ENCODE peak calls at places on chromosomes 12 and 14, in six cellular contexts. N, C, S, Z, G and V are unnamed samples.

GRCh38 chr14:95098984-95099599 is 58.2 kb downstream of the DICER1 start:
- DNase-seq in N (peak), Z (no peak), C (peak), G (no peak), S (peak), V (peak)

GRCh38 chr12:52827499-52828090 is 6.5 kb downstream of the KRT79 start:
- DNase-seq in G (no peak), Z (no peak), S (no peak), N (no peak), C (no peak), V (no peak)

GRCh38 chr12:131380961-131381705 is 329.8 kb upstream of the SFSWAP start:
- DNase-seq in N (no peak), C (no peak), G (no peak), Z (no peak), S (no peak), V (no peak)

GRCh38 chr14:87013583-87013982 is 979.4 kb downstream of the GALC start:
- DNase-seq in Z (no peak), C (no peak), G (no peak), N (no peak), S (no peak), V (no peak)

GRCh38 chr14:22047105-22047504 is 373.5 kb upstream of the OR4E1 start:
- DNase-seq in Z (no peak), G (peak), N (no peak), S (no peak), C (no peak), V (peak)

GRCh38 chr12:71840226-71840847 is 778 bp downstream of the TBC1D15 start:
- DNase-seq in S (no peak), C (no peak), N (no peak), Z (no peak), G (no peak), V (peak)

GRCh38 chr12:13661005-13661887 is 320.2 kb downstream of the GRIN2B start:
- DNase-seq in G (no peak), N (no peak), S (peak), C (peak), Z (no peak), V (no peak)

GRCh38 chr14:99757331-99758070 is 35.7 kb upstream of the EML1 start:
- DNase-seq in S (no peak), Z (no peak), N (no peak), G (no peak), C (no peak), V (no peak)

GRCh38 chr12:70994217-70994788 is 73.8 kb upstream of the PTPRR start:
- DNase-seq in S (no peak), Z (no peak), C (peak), G (no peak), N (no peak), V (no peak)

GRCh38 chr14:52455291-52456088 is 96.8 kb downstream of the TXNDC16 start:
- DNase-seq in N (no peak), S (no peak), Z (no peak), C (no peak), G (no peak), V (no peak)

GRCh38 chr14:100051543-100051942 is 13.7 kb upstream of the EVL start:
- DNase-seq in Z (no peak), S (no peak), C (no peak), N (no peak), G (no peak), V (no peak)

GRCh38 chr14:28571636-28572035 is 195.0 kb upstream of the FOXG1 start:
- DNase-seq in S (no peak), G (no peak), N (no peak), C (no peak), Z (no peak), V (no peak)

GRCh38 chr14:105146181-105146975 is 22.2 kb downstream of the JAG2 start:
- DNase-seq in Z (no peak), N (peak), G (no peak), C (no peak), S (no peak), V (no peak)

GRCh38 chr12:124094188-124094587 is 121.2 kb downstream of the ZNF664 start:
- DNase-seq in C (no peak), Z (no peak), N (no peak), S (no peak), G (no peak), V (no peak)

GRCh38 chr14:74018029-74018703 is 922 bp downstream of the ENTPD5 start:
- DNase-seq in S (no peak), C (no peak), N (no peak), G (no peak), Z (no peak), V (no peak)

GRCh38 chr12:19402743-19403400 is 36.4 kb upstream of the AEBP2 start:
- DNase-seq in N (peak), S (no peak), G (no peak), Z (no peak), C (peak), V (no peak)

GRCh38 chr12:107526555-107527180 is 158.9 kb upstream of the PWP1 start:
- DNase-seq in C (no peak), Z (no peak), G (no peak), N (no peak), S (no peak), V (no peak)

GRCh38 chr12:46556820-46557524 is 184.4 kb upstream of the SLC38A2 start:
- DNase-seq in S (no peak), G (no peak), C (no peak), N (no peak), Z (no peak), V (no peak)

GRCh38 chr12:49922349-49923034 is 18.8 kb upstream of the FAIM2 start:
- DNase-seq in Z (no peak), G (no peak), S (no peak), C (no peak), N (peak), V (no peak)

GRCh38 chr14:61927521-61927920 is 165.3 kb downstream of the SNAPC1 start:
- DNase-seq in G (no peak), Z (no peak), N (no peak), C (no peak), S (no peak), V (no peak)

GRCh38 chr12:66929121-66929520 is 250.2 kb upstream of the GRIP1 start:
- DNase-seq in Z (no peak), N (no peak), S (no peak), G (peak), C (no peak), V (no peak)

GRCh38 chr12:74337951-74338350 is 199.7 kb upstream of the ATXN7L3B start:
- DNase-seq in G (no peak), N (no peak), C (no peak), S (no peak), Z (no peak), V (no peak)

GRCh38 chr12:12086331-12086730 is 15.6 kb downstream of the BCL2L14 start:
- DNase-seq in S (no peak), C (peak), G (no peak), N (no peak), Z (no peak), V (no peak)

GRCh38 chr14:71321556-71322315 is 414.5 kb downstream of the PCNX1 start:
- DNase-seq in G (no peak), N (no peak), Z (no peak), C (peak), S (no peak), V (no peak)

DNA sequence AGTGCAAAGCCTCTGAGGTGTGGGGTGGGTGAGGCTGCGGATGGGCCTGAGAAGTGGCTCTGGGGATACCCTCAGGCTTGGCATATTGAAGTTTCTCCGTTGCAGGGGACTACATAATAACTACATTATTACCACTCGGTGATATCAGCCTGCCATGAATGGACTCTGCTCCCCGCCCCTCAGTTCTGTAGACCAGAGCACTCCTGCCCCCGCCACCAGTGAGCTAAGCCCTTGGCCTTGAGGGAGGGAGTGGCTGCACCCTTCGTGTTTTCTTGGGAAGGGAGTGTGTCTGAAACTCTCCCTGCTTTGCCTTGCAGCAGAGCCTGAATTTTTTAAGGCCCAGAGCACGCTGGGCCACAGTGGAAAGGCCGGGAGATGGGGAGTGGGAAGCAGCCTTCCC is 1.7 kb downstream of the ORAI1 start:
- DNase-seq in G (no peak), C (no peak), N (no peak), Z (no peak), S (peak), V (no peak)
- H3K4me3 ChIP-seq in G (peak), C (peak), N (peak), Z (peak), S (peak), V (peak)

GRCh38 chr12:31833541-31833840 is 104.7 kb upstream of the AMN1 start:
- DNase-seq in C (no peak), Z (no peak), S (no peak), G (no peak), N (no peak), V (no peak)

GRCh38 chr12:31832740-31833540 is 104.1 kb upstream of the AMN1 start:
- DNase-seq in Z (no peak), S (peak), N (no peak), C (no peak), G (peak), V (peak)

GRCh38 chr12:31837913-31838312 is 109.1 kb upstream of the AMN1 start:
- DNase-seq in N (no peak), Z (no peak), S (no peak), G (no peak), C (no peak), V (no peak)

GRCh38 chr12:31834158-31834557 is 105.3 kb upstream of the AMN1 start:
- DNase-seq in N (no peak), Z (no peak), S (no peak), G (no peak), C (no peak), V (no peak)

GRCh38 chr12:31835276-31835882 is 106.6 kb upstream of the AMN1 start:
- DNase-seq in N (no peak), G (no peak), C (no peak), Z (no peak), S (no peak), V (no peak)
- H3K4me3 ChIP-seq in N (no peak), G (no peak), C (no peak), Z (no peak), S (no peak), V (no peak)

DNA sequence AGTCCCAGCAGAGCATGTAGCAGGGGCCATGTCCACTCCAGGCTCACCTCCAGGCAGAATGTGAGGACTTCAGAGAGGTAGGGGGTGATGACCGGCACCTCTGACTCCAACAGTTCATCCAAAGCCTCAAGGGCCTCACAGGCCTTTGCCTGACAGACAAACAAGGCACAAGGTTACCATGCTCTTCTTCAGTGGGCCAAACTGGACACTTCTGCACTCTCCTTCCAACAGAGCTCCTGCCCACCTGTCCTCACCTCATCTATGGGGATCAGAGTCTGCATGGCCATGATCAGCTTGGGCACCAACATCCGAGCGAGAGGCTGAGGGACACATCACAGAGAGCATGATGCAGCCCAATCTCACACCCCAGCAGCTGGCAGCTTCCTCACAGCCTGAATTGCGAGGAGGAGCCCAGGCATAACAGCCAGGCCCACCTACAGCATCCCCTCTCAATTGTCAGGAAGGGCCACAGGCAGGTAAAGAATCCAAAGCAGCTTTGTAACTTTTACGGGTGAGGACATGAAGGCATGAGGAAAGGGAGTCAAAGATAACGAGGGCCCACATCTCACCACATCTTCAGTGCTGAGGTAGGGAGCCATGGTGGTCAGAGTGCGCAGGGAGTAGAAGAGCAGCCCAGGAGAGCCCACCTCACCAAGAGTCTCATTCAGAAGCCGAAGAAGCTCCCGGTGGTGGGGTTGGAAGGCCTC is 1.6 kb downstream of the IPO4 start:
- DNase-seq in Z (no peak), G (no peak), S (no peak), C (no peak), N (no peak), V (no peak)
- H3K4me3 ChIP-seq in Z (no peak), G (no peak), S (no peak), C (no peak), N (no peak), V (peak)

GRCh38 chr12:2246358-2246757 is 193.6 kb downstream of the CACNA1C start:
- DNase-seq in N (no peak), G (no peak), S (no peak), Z (no peak), C (no peak), V (no peak)

GRCh38 chr12:2250797-2251196 is 198.0 kb downstream of the CACNA1C start:
- DNase-seq in N (no peak), C (no peak), S (no peak), Z (no peak), G (no peak), V (no peak)

GRCh38 chr12:2247109-2247508 is 194.3 kb downstream of the CACNA1C start:
- DNase-seq in G (no peak), N (no peak), S (no peak), Z (no peak), C (no peak), V (no peak)

GRCh38 chr12:2248901-2249381 is 196.2 kb downstream of the CACNA1C start:
- DNase-seq in N (peak), S (peak), G (no peak), Z (no peak), C (no peak), V (no peak)

GRCh38 chr12:2248087-2248900 is 195.5 kb downstream of the CACNA1C start:
- DNase-seq in S (no peak), N (no peak), G (no peak), C (peak), Z (no peak), V (no peak)
- H3K4me3 ChIP-seq in S (no peak), N (no peak), G (no peak), C (no peak), Z (no peak), V (no peak)

GRCh38 chr12:111035578-111036301 is 115.4 kb upstream of the MYL2 start:
- DNase-seq in N (no peak), S (no peak), C (no peak), Z (no peak), G (no peak), V (no peak)

GRCh38 chr12:111033281-111034147 is 113.1 kb upstream of the MYL2 start:
- DNase-seq in N (no peak), S (no peak), C (no peak), G (no peak), Z (no peak), V (no peak)

GRCh38 chr12:111034148-111034910 is 114.0 kb upstream of the MYL2 start:
- DNase-seq in N (no peak), C (no peak), S (no peak), G (no peak), Z (no peak), V (no peak)

GRCh38 chr12:111037047-111037446 is 116.7 kb upstream of the MYL2 start:
- DNase-seq in S (no peak), G (no peak), Z (no peak), N (no peak), C (no peak), V (no peak)

GRCh38 chr12:111034911-111035577 is 114.7 kb upstream of the MYL2 start:
- DNase-seq in C (no peak), S (no peak), Z (no peak), G (no peak), N (no peak), V (no peak)
- H3K4me3 ChIP-seq in C (peak), S (no peak), Z (no peak), G (peak), N (peak), V (no peak)

GRCh38 chr14:34781242-34781641 is 66.8 kb upstream of the CFL2 start:
- DNase-seq in C (no peak), Z (no peak), S (no peak), G (no peak), N (no peak), V (no peak)

GRCh38 chr14:34780646-34781045 is 66.3 kb upstream of the CFL2 start:
- DNase-seq in N (no peak), C (no peak), Z (no peak), S (no peak), G (no peak), V (no peak)

GRCh38 chr14:34782031-34782430 is 67.6 kb upstream of the CFL2 start:
- DNase-seq in C (no peak), N (no peak), S (no peak), Z (no peak), G (no peak), V (no peak)

GRCh38 chr14:34785223-34786006 is 71.0 kb upstream of the CFL2 start:
- DNase-seq in N (no peak), G (no peak), S (no peak), Z (no peak), C (no peak), V (no peak)
- H3K4me3 ChIP-seq in N (no peak), G (no peak), S (no peak), Z (no peak), C (no peak), V (no peak)

DNA sequence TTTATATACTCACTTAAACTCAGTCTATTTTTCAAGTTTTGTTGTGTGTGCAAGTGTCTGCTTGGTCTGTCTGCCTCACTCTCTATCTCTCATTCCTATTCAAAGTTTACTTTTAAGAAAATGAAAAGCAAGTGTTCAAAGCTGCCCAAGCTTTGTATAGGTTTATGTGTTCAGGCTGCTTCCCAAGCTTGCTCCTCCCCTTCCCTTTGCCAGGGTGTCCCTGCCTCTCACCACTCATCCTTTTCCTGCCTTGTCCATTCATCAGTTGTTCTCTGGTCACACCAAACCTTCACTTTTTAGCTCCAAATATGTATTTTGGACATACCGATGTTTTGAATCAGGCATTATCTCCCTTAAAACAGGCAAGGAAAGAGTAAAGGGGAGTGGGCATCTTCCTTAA is 41.3 kb downstream of the STK38L start:
- DNase-seq in N (no peak), G (no peak), S (no peak), Z (no peak), C (no peak), V (no peak)
- H3K4me3 ChIP-seq in N (no peak), G (no peak), S (no peak), Z (no peak), C (no peak), V (no peak)

GRCh38 chr12:90338365-90338764 is 616.6 kb downstream of the CCER1 start:
- DNase-seq in C (no peak), G (no peak), N (no peak), S (no peak), Z (no peak), V (no peak)
- H3K4me3 ChIP-seq in C (no peak), G (no peak), N (no peak), S (no peak), Z (no peak), V (no peak)

DNA sequence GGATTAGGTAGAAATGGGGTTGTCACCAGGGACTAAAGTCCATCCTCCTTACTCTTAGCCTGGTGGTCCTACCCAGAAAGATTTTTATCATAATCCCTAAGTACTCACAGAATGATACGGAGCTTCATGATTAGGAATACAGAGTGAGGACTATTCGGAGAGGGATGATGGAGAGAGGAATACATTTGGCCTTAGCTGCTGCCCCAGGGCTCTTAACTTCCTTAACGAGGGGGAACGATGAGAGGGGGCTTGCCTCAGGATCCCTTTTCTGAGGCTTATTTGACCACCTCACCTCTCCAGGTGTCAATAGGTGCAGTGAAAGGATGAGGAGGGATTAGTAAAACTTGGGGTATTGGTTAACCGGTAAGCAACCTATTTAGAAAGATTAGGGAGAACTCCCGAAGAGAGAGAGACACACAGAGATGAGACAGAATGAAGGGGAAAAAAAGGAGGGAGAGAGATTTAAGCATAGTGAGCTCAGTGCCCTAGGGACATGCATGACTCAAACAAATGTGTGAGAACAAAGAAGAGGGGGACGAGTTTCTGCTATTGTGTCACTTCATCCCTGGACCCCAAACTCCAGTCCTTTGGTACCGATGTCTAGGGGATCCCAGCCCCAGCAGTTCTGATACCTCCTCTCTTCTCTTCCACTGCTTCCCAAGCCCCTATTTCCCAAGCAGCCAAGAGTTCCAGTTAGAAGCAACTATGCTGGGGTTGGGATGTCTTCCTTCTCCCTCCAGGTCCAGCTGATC is 1.1 kb downstream of the NFE2 start:
- DNase-seq in S (no peak), G (no peak), Z (no peak), C (no peak), N (no peak), V (no peak)
- H3K4me3 ChIP-seq in S (no peak), G (no peak), Z (no peak), C (no peak), N (no peak), V (no peak)

GRCh38 chr12:133129368-133130037 is 571 bp downstream of the ZNF891 start:
- DNase-seq in G (no peak), Z (no peak), C (peak), S (no peak), N (no peak), V (peak)
- H3K4me3 ChIP-seq in G (peak), Z (peak), C (peak), S (peak), N (peak), V (peak)